ENCODE peak calls at places on chromosomes 3 and 15, in four cellular contexts. Q is NCI-H524 treated with DMSO at 0.1 percent for 48 hours; H is CD8-positive, alpha-beta T cell; W is astrocyte of the spinal cord. Y is an unnamed sample.

GRCh38 chr15:92306662-92307061 is 87.0 kb upstream of the ST8SIA2 start:
- DNase-seq in Q (peak), H (no peak), W (no peak), Y (no peak)

GRCh38 chr15:57947781-57948180 is 117.7 kb downstream of the ALDH1A2 start:
- DNase-seq in Q (no peak), H (no peak), W (peak), Y (no peak)

GRCh38 chr3:138434276-138434874 is at the start of gene ESYT3:
- DNase-seq in Q (peak), H (peak), W (peak), Y (no peak)

GRCh38 chr3:72112435-72112834 is 327.5 kb upstream of the PROK2 start:
- DNase-seq in Q (no peak), H (no peak), W (no peak), Y (no peak)

GRCh38 chr15:26011916-26012315 is 148.8 kb upstream of the ATP10A start:
- DNase-seq in Q (no peak), H (no peak), W (no peak), Y (no peak)

GRCh38 chr3:177448987-177449975 is 252.0 kb upstream of the TBL1XR1 start:
- DNase-seq in Q (no peak), H (no peak), W (peak), Y (no peak)

GRCh38 chr3:53166781-53167291 is 5.8 kb downstream of the PRKCD start:
- DNase-seq in Q (no peak), H (no peak), W (peak), Y (no peak)

GRCh38 chr3:165895919-165896318 is 58.7 kb upstream of the BCHE start:
- DNase-seq in Q (peak), H (no peak), W (no peak), Y (no peak)